ENCODE peak calls at places on chromosomes 6 and 20, in eight cellular contexts. S is transverse colon, X is K562, I is upper lobe of left lung, V is GM23338, A is HCT116, E is endothelial cell of umbilical vein, R is breast epithelium. U is an unnamed sample.

GRCh38 chr6:114170958-114171387 is 171.8 kb downstream of the HS3ST5 start:
- DNase-seq in S (no peak), X (no peak), I (no peak), V (no peak), A (no peak), E (no peak), R (no peak), U (no peak)

GRCh38 chr6:41021832-41022231 is 17.2 kb downstream of the UNC5CL start:
- DNase-seq in S (no peak), X (no peak), I (no peak), V (no peak), A (no peak), E (peak; percentile 37), R (peak; percentile 30), U (no peak)

GRCh38 chr6:106087548-106088325 is 1.6 kb downstream of the PRDM1 start:
- DNase-seq in S (peak; percentile 28), X (no peak), I (peak; percentile 56), V (peak; percentile 53), A (no peak), E (peak; percentile 55), R (no peak), U (no peak)

GRCh38 chr6:16238658-16239089 is 287 bp downstream of the GMPR start:
- DNase-seq in S (no peak), X (peak; percentile 42), I (peak; percentile 23), V (peak; percentile 60), A (no peak), E (no peak), R (no peak), U (no peak)

GRCh38 chr20:40855269-40855668 is 166.2 kb upstream of the MAFB start:
- DNase-seq in S (no peak), X (no peak), I (no peak), V (no peak), A (no peak), E (no peak), R (no peak), U (no peak)

GRCh38 chr20:1122388-1123315 is 4.2 kb downstream of the PSMF1 start:
- DNase-seq in S (peak; percentile 39), X (no peak), I (peak; percentile 65), V (no peak), A (no peak), E (peak; percentile 52), R (peak; percentile 33), U (no peak)

GRCh38 chr20:22577515-22578220 is 6.7 kb downstream of the FOXA2 start:
- DNase-seq in S (peak; percentile 45), X (no peak), I (peak; percentile 81), V (peak; percentile 87), A (no peak), E (no peak), R (no peak), U (no peak)

GRCh38 chr6:5357486-5357885 is 96.2 kb downstream of the FARS2 start:
- DNase-seq in S (no peak), X (no peak), I (no peak), V (no peak), A (no peak), E (no peak), R (no peak), U (no peak)

GRCh38 chr6:168007592-168008338 is 10.3 kb downstream of the KIF25 start:
- DNase-seq in S (no peak), X (no peak), I (peak; percentile 67), V (no peak), A (peak; percentile 83), E (peak; percentile 60), R (peak; percentile 76), U (peak; percentile 81)

GRCh38 chr6:110214338-110214737 is 34.1 kb downstream of the CDC40 start:
- DNase-seq in S (no peak), X (no peak), I (no peak), V (no peak), A (no peak), E (peak; percentile 70), R (no peak), U (no peak)
- H3K27ac ChIP-seq in S (no peak overlapping the region), X (no peak overlapping the region), I (no peak overlapping the region), V (no peak overlapping the region), A (no peak overlapping the region), E (no peak overlapping the region), R (no peak overlapping the region), U (no peak overlapping the region)

GRCh38 chr6:22222469-22222868 is 74.4 kb downstream of the PRL start:
- DNase-seq in S (no peak), X (no peak), I (no peak), V (peak; percentile 82), A (no peak), E (no peak), R (no peak), U (no peak)
- TF ChIP-seq POLR2AphosphoS5 in S (no peak), X (no peak), I (no peak), V (no peak), A (no peak), E (no peak), R (no peak), U (no peak)

DNA sequence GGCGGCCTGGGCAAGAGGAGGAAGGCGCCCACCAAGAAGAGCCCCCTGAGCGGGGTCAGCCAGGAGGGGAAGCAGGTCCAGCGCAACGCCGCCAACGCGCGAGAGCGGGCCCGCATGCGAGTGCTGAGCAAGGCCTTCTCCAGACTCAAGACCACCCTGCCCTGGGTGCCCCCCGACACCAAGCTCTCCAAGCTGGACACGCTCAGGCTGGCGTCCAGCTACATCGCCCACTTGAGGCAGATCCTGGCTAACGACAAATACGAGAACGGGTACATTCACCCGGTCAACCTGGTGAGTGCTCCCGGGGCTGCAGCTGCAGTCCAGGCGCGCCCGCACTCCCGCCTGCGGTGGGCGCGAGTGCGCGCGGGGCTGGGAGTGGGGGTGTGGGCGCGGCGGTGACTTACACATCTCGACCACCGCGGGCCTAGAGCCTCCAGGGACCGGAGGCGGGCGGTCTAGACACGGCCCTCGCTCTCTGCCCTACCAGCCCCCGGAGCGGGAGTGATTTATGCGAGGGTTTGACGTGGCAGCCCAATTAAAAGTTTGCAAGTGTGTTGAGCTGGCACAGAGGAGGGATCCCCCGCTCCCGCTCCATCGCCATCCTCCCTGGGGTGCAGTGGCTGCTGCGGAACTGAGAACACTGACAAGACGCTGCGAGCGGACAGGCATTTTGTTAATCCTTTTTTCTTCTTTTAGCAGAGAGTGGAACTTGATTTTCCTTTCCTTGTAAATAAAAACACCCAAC is 816 bp downstream of the TCF21 start:
- DNase-seq in S (no peak), X (no peak), I (no peak), V (peak; percentile 63), A (no peak), E (no peak), R (no peak), U (no peak)
- H3K4me3 ChIP-seq in S (peak overlapping the region; percentile 31), X (no peak overlapping the region), I (peak overlapping the region; percentile 48), V (peak overlapping the region; percentile 73), A (no peak overlapping the region), E (no peak overlapping the region), R (no peak overlapping the region), U (no peak overlapping the region)

GRCh38 chr6:3837781-3838180 is 11.4 kb upstream of the FAM50B start:
- DNase-seq in S (no peak), X (no peak), I (no peak), V (no peak), A (no peak), E (no peak), R (no peak), U (no peak)

GRCh38 chr6:3831741-3832530 is 17.2 kb upstream of the FAM50B start:
- DNase-seq in S (no peak), X (no peak), I (no peak), V (no peak), A (no peak), E (peak; percentile 82), R (no peak), U (no peak)

GRCh38 chr6:3830806-3831205 is 18.4 kb upstream of the FAM50B start:
- DNase-seq in S (no peak), X (no peak), I (no peak), V (no peak), A (no peak), E (no peak), R (no peak), U (no peak)

GRCh38 chr6:3838992-3839867 is 9.9 kb upstream of the FAM50B start:
- DNase-seq in S (no peak), X (no peak), I (no peak), V (no peak), A (no peak), E (no peak), R (no peak), U (no peak)

GRCh38 chr6:3835055-3835731 is 14.0 kb upstream of the FAM50B start:
- DNase-seq in S (peak; percentile 17), X (no peak), I (no peak), V (peak; percentile 40), A (no peak), E (no peak), R (no peak), U (no peak)
- H3K27ac ChIP-seq in S (no peak overlapping the region), X (no peak overlapping the region), I (peak overlapping the region; percentile 51), V (no peak overlapping the region), A (no peak overlapping the region), E (no peak overlapping the region), R (peak overlapping the region; percentile 36), U (peak overlapping the region; percentile 59)

GRCh38 chr6:169454872-169455204 is 201.2 kb upstream of the THBS2 start:
- DNase-seq in S (no peak), X (no peak), I (no peak), V (no peak), A (no peak), E (no peak), R (no peak), U (no peak)

GRCh38 chr6:169455470-169455869 is 201.8 kb upstream of the THBS2 start:
- DNase-seq in S (no peak), X (no peak), I (no peak), V (no peak), A (no peak), E (no peak), R (no peak), U (no peak)

GRCh38 chr6:169452869-169453186 is 199.2 kb upstream of the THBS2 start:
- DNase-seq in S (no peak), X (no peak), I (no peak), V (no peak), A (no peak), E (no peak), R (no peak), U (no peak)

GRCh38 chr6:169453221-169453620 is 199.6 kb upstream of the THBS2 start:
- DNase-seq in S (no peak), X (no peak), I (no peak), V (no peak), A (no peak), E (no peak), R (no peak), U (no peak)

GRCh38 chr6:169454204-169454871 is 200.7 kb upstream of the THBS2 start:
- DNase-seq in S (no peak), X (peak; percentile 43), I (no peak), V (no peak), A (no peak), E (no peak), R (peak; percentile 46), U (no peak)
- TF ChIP-seq POLR2AphosphoS5 in S (peak; percentile 68), X (peak; percentile 39), I (peak; percentile 48), V (no peak), A (no peak), E (no peak), R (peak; percentile 94), U (no peak)

GRCh38 chr6:108748063-108748462 is 100.2 kb upstream of the ARMC2 start:
- DNase-seq in S (no peak), X (no peak), I (no peak), V (no peak), A (no peak), E (no peak), R (no peak), U (no peak)
- H3K4me3 ChIP-seq in S (no peak overlapping the region), X (no peak overlapping the region), I (no peak overlapping the region), V (no peak overlapping the region), A (no peak overlapping the region), E (no peak overlapping the region), R (no peak overlapping the region), U (no peak overlapping the region)